ENCODE peak calls at places on chromosomes 11 and 22, in eight cellular contexts. P, C, H, W, G, E, O and J are unnamed samples.
A peak's percentile ranks its signal among the peaks of the same experiment; 100 is the strongest.

GRCh38 chr11:36312593-36312990 is 16.5 kb downstream of the PRR5L start:
- DNase-seq in P (peak; percentile 69), C (peak; percentile 81), H (no peak), W (no peak), G (no peak), E (no peak), O (no peak), J (no peak)

GRCh38 chr11:114413958-114414357 is 13.5 kb downstream of the RBM7 start:
- DNase-seq in P (no peak), C (no peak), H (no peak), W (no peak), G (no peak), E (no peak), O (no peak), J (no peak)

GRCh38 chr11:57458410-57459111 is 1.8 kb upstream of the RTN4RL2 start:
- DNase-seq in P (no peak), C (no peak), H (peak; percentile 84), W (no peak), G (no peak), E (peak; percentile 33), O (no peak), J (no peak)

GRCh38 chr11:41522391-41522790 is 62.9 kb upstream of the LRRC4C start:
- DNase-seq in P (no peak), C (peak; percentile 92), H (no peak), W (no peak), G (no peak), E (no peak), O (no peak), J (no peak)

GRCh38 chr22:27489265-27489675 is 312.3 kb downstream of the MN1 start:
- DNase-seq in P (no peak), C (no peak), H (peak; percentile 54), W (no peak), G (no peak), E (no peak), O (no peak), J (no peak)

GRCh38 chr22:26169312-26170111 is at the start of gene SEZ6L:
- DNase-seq in P (no peak), C (no peak), H (peak; percentile 90), W (no peak), G (peak; percentile 60), E (no peak), O (no peak), J (peak; percentile 60)

GRCh38 chr11:1323779-1324178 is 14.3 kb upstream of the TOLLIP start:
- DNase-seq in P (no peak), C (no peak), H (no peak), W (no peak), G (no peak), E (no peak), O (no peak), J (no peak)

GRCh38 chr22:48897638-48897954 is 930.1 kb downstream of the BRD1 start:
- DNase-seq in P (no peak), C (no peak), H (no peak), W (no peak), G (no peak), E (no peak), O (no peak), J (no peak)

GRCh38 chr11:88604255-88604654 is 266.7 kb upstream of the CTSC start:
- DNase-seq in P (peak; percentile 36), C (peak; percentile 48), H (no peak), W (no peak), G (no peak), E (no peak), O (no peak), J (no peak)

GRCh38 chr11:130511765-130512164 is 63.3 kb downstream of the ADAMTS15 start:
- DNase-seq in P (no peak), C (peak; percentile 73), H (no peak), W (no peak), G (no peak), E (no peak), O (no peak), J (no peak)

GRCh38 chr11:35539781-35540281 is 14.4 kb upstream of the PAMR1 start:
- DNase-seq in P (no peak), C (peak; percentile 70), H (no peak), W (no peak), G (peak; percentile 72), E (no peak), O (no peak), J (no peak)

GRCh38 chr11:95764267-95764898 is 25.2 kb downstream of the FAM76B start:
- DNase-seq in P (peak; percentile 38), C (peak; percentile 37), H (peak; percentile 42), W (peak; percentile 13), G (no peak), E (peak; percentile 67), O (no peak), J (peak; percentile 54)

GRCh38 chr11:107496011-107496410 is 38.4 kb upstream of the CWF19L2 start:
- DNase-seq in P (peak; percentile 4), C (peak; percentile 43), H (no peak), W (no peak), G (no peak), E (no peak), O (no peak), J (no peak)

GRCh38 chr22:49514656-49515055 is 313.0 kb downstream of the BRD1 start:
- DNase-seq in P (no peak), C (no peak), H (no peak), W (no peak), G (no peak), E (no peak), O (no peak), J (no peak)

GRCh38 chr22:31313366-31314147 is 21.3 kb upstream of the PIK3IP1 start:
- DNase-seq in P (peak; percentile 33), C (peak; percentile 87), H (peak; percentile 72), W (peak; percentile 21), G (peak; percentile 86), E (peak; percentile 63), O (no peak), J (peak; percentile 58)

GRCh38 chr11:119722281-119722794 is 6.7 kb downstream of the NECTIN1 start:
- DNase-seq in P (no peak), C (no peak), H (no peak), W (no peak), G (no peak), E (no peak), O (no peak), J (no peak)

GRCh38 chr11:72353861-72354260 is 80.5 kb downstream of the CLPB start:
- DNase-seq in P (no peak), C (no peak), H (no peak), W (no peak), G (no peak), E (no peak), O (no peak), J (no peak)
- TF ChIP-seq CTCF in P (peak; percentile 14), C (peak; percentile 51), H (peak; percentile 51), W (peak; percentile 33), G (no peak), E (peak; percentile 57), O (peak; percentile 62), J (peak; percentile 21)

GRCh38 chr11:108562746-108563581 is 30.6 kb downstream of the EXPH5 start:
- DNase-seq in P (no peak), C (peak; percentile 17), H (no peak), W (no peak), G (no peak), E (no peak), O (no peak), J (no peak)
- TF ChIP-seq CTCF in P (no peak), C (no peak), H (no peak), W (no peak), G (no peak), E (no peak), O (no peak), J (no peak)

DNA sequence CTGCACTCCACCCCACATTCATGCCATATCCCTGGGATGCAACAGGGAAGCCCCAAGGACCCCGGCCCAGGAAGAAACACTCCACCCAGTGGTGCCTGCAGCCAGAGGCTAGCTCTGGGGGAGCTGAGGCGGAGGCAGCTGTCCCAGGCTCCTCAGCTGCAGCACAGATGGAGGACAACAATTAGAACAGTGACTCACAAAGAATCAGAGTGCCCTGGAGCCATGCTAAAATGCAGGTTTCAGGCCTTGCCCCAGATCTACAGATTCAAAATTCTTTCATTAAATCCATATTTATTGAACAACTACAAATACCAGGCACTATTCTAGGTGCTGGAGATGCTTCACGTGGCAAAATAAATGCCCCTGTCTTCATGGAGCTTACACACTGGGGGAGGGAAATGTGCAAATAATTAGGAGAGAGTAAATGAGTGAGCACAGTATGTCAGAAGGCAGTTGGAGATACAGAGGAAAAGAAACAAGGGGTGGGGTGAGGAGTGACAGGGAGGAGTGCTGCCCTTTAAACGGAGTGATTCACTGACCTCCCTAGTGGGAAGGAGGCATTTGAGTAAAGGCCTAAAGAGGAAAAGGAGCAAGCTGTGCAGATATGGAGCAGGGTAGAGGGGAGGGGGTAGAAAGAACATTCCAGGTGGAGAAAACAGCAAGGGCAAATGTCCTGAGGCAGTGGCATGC is 73.3 kb upstream of the CSNK2A3 start:
- DNase-seq in P (no peak), C (peak; percentile 46), H (no peak), W (no peak), G (no peak), E (no peak), O (no peak), J (no peak)
- TF ChIP-seq CTCF in P (no peak), C (no peak), H (no peak), W (no peak), G (no peak), E (no peak), O (no peak), J (no peak)

GRCh38 chr22:42132457-42132856 is 1.8 kb upstream of the CYP2D6 start:
- DNase-seq in P (no peak), C (no peak), H (no peak), W (no peak), G (no peak), E (no peak), O (no peak), J (peak; percentile 29)
- TF ChIP-seq CTCF in P (peak; percentile 6), C (no peak), H (no peak), W (no peak), G (no peak), E (no peak), O (no peak), J (no peak)

GRCh38 chr11:29324328-29324727 is 692.5 kb downstream of the KCNA4 start:
- DNase-seq in P (no peak), C (no peak), H (no peak), W (no peak), G (no peak), E (no peak), O (no peak), J (no peak)

GRCh38 chr11:29326757-29327156 is 690.1 kb downstream of the KCNA4 start:
- DNase-seq in P (no peak), C (no peak), H (no peak), W (no peak), G (no peak), E (no peak), O (no peak), J (no peak)

GRCh38 chr11:29333993-29334780 is 682.6 kb downstream of the KCNA4 start:
- DNase-seq in P (peak; percentile 71), C (peak; percentile 48), H (peak; percentile 23), W (peak; percentile 61), G (no peak), E (peak; percentile 27), O (peak; percentile 20), J (peak; percentile 31)

GRCh38 chr11:29334781-29335140 is 682.1 kb downstream of the KCNA4 start:
- DNase-seq in P (no peak), C (no peak), H (no peak), W (no peak), G (no peak), E (no peak), O (no peak), J (no peak)

DNA sequence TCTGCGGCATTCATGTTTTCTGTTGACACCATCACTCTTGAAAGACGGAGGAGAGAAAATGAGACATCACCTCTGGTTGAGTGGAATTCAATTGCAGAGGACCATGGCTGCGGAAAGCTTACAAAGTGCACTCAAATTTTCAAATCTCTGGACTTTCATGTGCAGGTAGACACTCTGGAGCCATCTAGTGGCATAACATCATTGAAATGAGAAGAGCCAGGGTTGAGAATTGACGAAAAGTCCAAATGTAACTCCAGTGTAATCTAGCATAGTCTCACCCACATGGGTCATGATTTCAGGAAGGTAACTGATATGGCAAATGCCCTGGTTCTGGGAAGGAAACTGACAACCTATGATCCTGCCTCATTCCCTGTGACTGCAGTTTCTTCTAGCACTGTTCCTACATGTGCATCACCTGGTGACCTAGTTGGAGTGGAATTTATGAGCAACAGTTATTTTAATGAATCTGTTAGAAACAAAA is 687.8 kb downstream of the KCNA4 start:
- DNase-seq in P (peak; percentile 70), C (peak; percentile 92), H (peak; percentile 1), W (peak; percentile 33), G (no peak), E (peak; percentile 19), O (peak; percentile 67), J (peak; percentile 8)
- TF ChIP-seq CTCF in P (peak; percentile 83), C (peak; percentile 82), H (peak; percentile 86), W (peak; percentile 86), G (peak; percentile 27), E (peak; percentile 75), O (peak; percentile 80), J (peak; percentile 60)